ENCODE peak calls at places on chromosomes 16 and 17, in five cellular contexts. One of them, this sample, is unnamed.
A peak's percentile ranks its signal among the peaks of the same experiment; 100 is the strongest.

GRCh38 chr16:14181371-14182050 is 110.4 kb downstream of the MRTFB start:
- DNase-seq in small intestine: no peak
- DNase-seq in A549: peak; percentile 28
- DNase-seq in left ventricle myocardium inferior: no peak
- DNase-seq in uterus: no peak
- DNase-seq in this sample: no peak

GRCh38 chr16:87996962-87997880 is 46.0 kb downstream of the BANP start:
- DNase-seq in small intestine: no peak
- DNase-seq in left ventricle myocardium inferior: no peak
- DNase-seq in A549: no peak
- DNase-seq in uterus: no peak
- DNase-seq in this sample: no peak

GRCh38 chr16:50279142-50279865 is 13.0 kb downstream of the ADCY7 start:
- DNase-seq in small intestine: peak; percentile 36
- DNase-seq in A549: no peak
- DNase-seq in uterus: no peak
- DNase-seq in left ventricle myocardium inferior: peak; percentile 75
- DNase-seq in this sample: peak; percentile 76

GRCh38 chr16:48321307-48322036 is 63.7 kb downstream of the SIAH1 start:
- DNase-seq in small intestine: no peak
- DNase-seq in A549: no peak
- DNase-seq in uterus: no peak
- DNase-seq in left ventricle myocardium inferior: no peak
- DNase-seq in this sample: no peak

GRCh38 chr16:19086322-19087199 is 19.1 kb downstream of the COQ7 start:
- DNase-seq in A549: peak; percentile 91
- DNase-seq in uterus: peak; percentile 73
- DNase-seq in left ventricle myocardium inferior: peak; percentile 82
- DNase-seq in small intestine: peak; percentile 87
- DNase-seq in this sample: peak; percentile 79

GRCh38 chr17:14228903-14229302 is 7.8 kb downstream of the CDRT15 start:
- DNase-seq in left ventricle myocardium inferior: no peak
- DNase-seq in uterus: no peak
- DNase-seq in small intestine: no peak
- DNase-seq in A549: no peak
- DNase-seq in this sample: no peak

GRCh38 chr17:82458885-82459424 is 414 bp downstream of the NARF start:
- DNase-seq in A549: no peak
- DNase-seq in small intestine: peak; percentile 19
- DNase-seq in left ventricle myocardium inferior: no peak
- DNase-seq in uterus: no peak
- DNase-seq in this sample: peak; percentile 65

GRCh38 chr17:42779942-42780815 is at the start of gene WNK4:
- DNase-seq in uterus: no peak
- DNase-seq in left ventricle myocardium inferior: no peak
- DNase-seq in A549: no peak
- DNase-seq in small intestine: peak; percentile 56
- DNase-seq in this sample: no peak

GRCh38 chr17:43581130-43581529 is 35.0 kb upstream of the ETV4 start:
- DNase-seq in small intestine: no peak
- DNase-seq in A549: no peak
- DNase-seq in left ventricle myocardium inferior: no peak
- DNase-seq in uterus: no peak
- DNase-seq in this sample: no peak

GRCh38 chr17:77083547-77083946 is 57.2 kb upstream of the SEC14L1 start:
- DNase-seq in A549: no peak
- DNase-seq in small intestine: no peak
- DNase-seq in uterus: no peak
- DNase-seq in left ventricle myocardium inferior: no peak
- DNase-seq in this sample: no peak

GRCh38 chr16:28528463-28528867 is 10.3 kb downstream of the NUPR1 start:
- DNase-seq in A549: no peak
- DNase-seq in left ventricle myocardium inferior: no peak
- DNase-seq in uterus: no peak
- DNase-seq in small intestine: peak; percentile 44
- DNase-seq in this sample: peak; percentile 72

GRCh38 chr17:53628011-53628410 is 194.7 kb upstream of the KIF2B start:
- DNase-seq in A549: no peak
- DNase-seq in uterus: no peak
- DNase-seq in small intestine: no peak
- DNase-seq in left ventricle myocardium inferior: no peak
- DNase-seq in this sample: no peak

GRCh38 chr16:4306439-4307214 is 9.2 kb upstream of the GLIS2 start:
- DNase-seq in left ventricle myocardium inferior: no peak
- DNase-seq in A549: no peak
- DNase-seq in uterus: no peak
- DNase-seq in small intestine: no peak
- DNase-seq in this sample: peak; percentile 30

GRCh38 chr17:17567631-17568030 is 23.9 kb downstream of the PEMT start:
- DNase-seq in small intestine: no peak
- DNase-seq in A549: no peak
- DNase-seq in uterus: no peak
- DNase-seq in left ventricle myocardium inferior: peak; percentile 76
- DNase-seq in this sample: peak; percentile 88

GRCh38 chr17:30594223-30594952 is 117.2 kb downstream of the GOSR1 start:
- DNase-seq in A549: no peak
- DNase-seq in small intestine: no peak
- DNase-seq in left ventricle myocardium inferior: no peak
- DNase-seq in uterus: no peak
- DNase-seq in this sample: no peak

GRCh38 chr17:58276423-58276822 is 4.3 kb downstream of the MPO start:
- DNase-seq in uterus: no peak
- DNase-seq in left ventricle myocardium inferior: no peak
- DNase-seq in A549: no peak
- DNase-seq in small intestine: no peak
- DNase-seq in this sample: no peak

GRCh38 chr17:77875881-77876509 is 82.5 kb upstream of the TNRC6C start:
- DNase-seq in uterus: no peak
- DNase-seq in small intestine: no peak
- DNase-seq in A549: peak; percentile 60
- DNase-seq in left ventricle myocardium inferior: no peak
- DNase-seq in this sample: no peak

GRCh38 chr17:78548725-78549124 is 28.5 kb downstream of the DNAH17 start:
- DNase-seq in left ventricle myocardium inferior: no peak
- DNase-seq in small intestine: no peak
- DNase-seq in A549: no peak
- DNase-seq in uterus: no peak
- DNase-seq in this sample: no peak

GRCh38 chr16:85293899-85294642 is 181.8 kb upstream of the CIBAR2 start:
- DNase-seq in small intestine: no peak
- DNase-seq in left ventricle myocardium inferior: no peak
- DNase-seq in uterus: no peak
- DNase-seq in A549: no peak
- DNase-seq in this sample: no peak

GRCh38 chr16:28042856-28043255 is 20.7 kb downstream of the GSG1L start:
- DNase-seq in uterus: no peak
- DNase-seq in small intestine: no peak
- DNase-seq in left ventricle myocardium inferior: no peak
- DNase-seq in A549: no peak
- DNase-seq in this sample: no peak

GRCh38 chr16:29775742-29776408 is 2.2 kb upstream of the ZG16 start:
- DNase-seq in A549: no peak
- DNase-seq in left ventricle myocardium inferior: no peak
- DNase-seq in small intestine: peak; percentile 69
- DNase-seq in uterus: no peak
- DNase-seq in this sample: no peak

GRCh38 chr17:28716740-28717577 is 709 bp downstream of the RAB34 start:
- DNase-seq in uterus: no peak
- DNase-seq in left ventricle myocardium inferior: peak; percentile 34
- DNase-seq in A549: no peak
- DNase-seq in small intestine: no peak
- DNase-seq in this sample: peak; percentile 61

GRCh38 chr17:69448431-69449102 is 34.1 kb downstream of the MAP2K6 start:
- DNase-seq in small intestine: peak; percentile 87
- DNase-seq in left ventricle myocardium inferior: peak; percentile 29
- DNase-seq in uterus: no peak
- DNase-seq in A549: no peak
- DNase-seq in this sample: peak; percentile 11

GRCh38 chr17:50184611-50185398 is 16.6 kb downstream of the COL1A1 start:
- DNase-seq in uterus: peak; percentile 78
- DNase-seq in left ventricle myocardium inferior: peak; percentile 36
- DNase-seq in A549: no peak
- DNase-seq in small intestine: no peak
- DNase-seq in this sample: no peak

GRCh38 chr17:40862985-40863733 is 3.9 kb downstream of the KRT12 start:
- DNase-seq in uterus: no peak
- DNase-seq in left ventricle myocardium inferior: no peak
- DNase-seq in small intestine: no peak
- DNase-seq in A549: no peak
- DNase-seq in this sample: no peak

GRCh38 chr17:79741751-79742588 is 11.2 kb downstream of the ENPP7 start:
- DNase-seq in left ventricle myocardium inferior: peak; percentile 71
- DNase-seq in uterus: peak; percentile 48
- DNase-seq in small intestine: peak; percentile 73
- DNase-seq in A549: peak; percentile 93
- DNase-seq in this sample: peak; percentile 79

GRCh38 chr16:83996481-83997252 is 28.6 kb downstream of the NECAB2 start:
- DNase-seq in A549: peak; percentile 23
- DNase-seq in small intestine: no peak
- DNase-seq in uterus: no peak
- DNase-seq in left ventricle myocardium inferior: no peak
- DNase-seq in this sample: no peak

GRCh38 chr17:76132574-76133338 is 8.3 kb downstream of the FOXJ1 start:
- DNase-seq in A549: no peak
- DNase-seq in left ventricle myocardium inferior: no peak
- DNase-seq in uterus: no peak
- DNase-seq in small intestine: peak; percentile 31
- DNase-seq in this sample: no peak

GRCh38 chr16:15897834-15898254 is 9.4 kb upstream of the CEP20 start:
- DNase-seq in uterus: no peak
- DNase-seq in small intestine: no peak
- DNase-seq in A549: no peak
- DNase-seq in left ventricle myocardium inferior: no peak
- DNase-seq in this sample: no peak

GRCh38 chr17:82407255-82407654 is 10.9 kb upstream of the HEXD start:
- DNase-seq in small intestine: no peak
- DNase-seq in A549: no peak
- DNase-seq in left ventricle myocardium inferior: peak; percentile 52
- DNase-seq in uterus: no peak
- DNase-seq in this sample: no peak

DNA sequence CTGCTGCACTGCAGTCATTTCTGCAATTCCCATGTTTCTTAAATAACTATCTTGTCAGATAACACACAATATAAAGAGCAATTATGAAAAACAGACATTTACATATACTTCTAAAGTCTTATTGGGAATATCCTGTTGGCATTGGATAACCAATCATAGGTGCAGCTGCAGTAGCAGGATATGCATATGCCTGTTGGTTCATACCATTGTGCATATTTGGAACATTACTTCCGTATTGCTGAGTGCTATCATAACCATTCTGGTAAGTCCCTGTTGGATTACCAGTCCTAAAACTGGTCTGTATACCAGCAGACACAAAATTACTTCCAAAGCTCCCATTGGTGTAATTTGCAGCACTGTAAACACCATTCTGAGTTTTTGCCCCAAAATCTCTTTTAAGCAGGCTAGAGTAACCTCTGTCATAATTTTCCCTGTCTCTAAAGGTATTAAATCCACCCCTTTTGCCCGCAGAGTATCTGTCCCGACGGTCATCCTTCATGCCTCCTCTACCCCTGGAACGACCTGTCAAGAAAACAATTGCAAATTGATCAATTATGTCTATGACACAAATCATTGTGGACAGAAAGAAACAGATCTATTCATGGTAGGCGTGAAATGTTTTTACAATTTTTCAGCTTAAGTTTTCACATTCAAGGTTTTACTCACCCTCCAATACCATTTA is 3.1 kb upstream of the POLG2 start:
- DNase-seq in small intestine: no peak
- DNase-seq in uterus: no peak
- DNase-seq in left ventricle myocardium inferior: no peak
- DNase-seq in A549: no peak
- DNase-seq in this sample: no peak
- H3K4me1 ChIP-seq in small intestine: no peaks in the 10 kb centered on the region
- H3K4me1 ChIP-seq in uterus: peaks cover 8% of the 10 kb centered on the region
- H3K4me1 ChIP-seq in left ventricle myocardium inferior: peaks cover 100% of the 10 kb centered on the region
- H3K4me1 ChIP-seq in A549: peaks cover 72% of the 10 kb centered on the region
- H3K4me1 ChIP-seq in this sample: peaks cover 50% of the 10 kb centered on the region

DNA sequence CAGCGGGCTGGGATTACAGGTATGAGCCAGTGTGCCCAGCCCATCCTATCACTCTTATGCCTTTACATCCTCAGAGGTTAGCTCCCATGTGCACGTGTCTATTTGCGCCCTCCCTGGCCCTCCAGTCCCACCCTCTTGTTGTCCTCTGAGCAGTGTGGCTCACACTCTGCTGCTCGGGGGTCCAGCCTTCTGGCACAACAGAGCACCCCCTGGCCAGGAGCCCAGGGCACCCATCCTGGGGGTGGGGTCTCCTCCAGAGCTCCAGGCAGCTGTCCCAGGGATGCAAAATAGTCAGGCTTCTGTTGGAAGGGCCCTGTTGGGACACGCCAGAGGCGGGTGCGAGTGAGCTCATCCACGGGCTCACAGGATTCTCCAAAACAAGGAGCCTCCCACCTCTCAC is 11.7 kb upstream of the FAM83G start:
- DNase-seq in A549: no peak
- DNase-seq in small intestine: no peak
- DNase-seq in uterus: no peak
- DNase-seq in left ventricle myocardium inferior: no peak
- DNase-seq in this sample: no peak
- H3K27ac ChIP-seq in A549: no peak overlapping the region
- H3K27ac ChIP-seq in small intestine: no peak overlapping the region
- H3K27ac ChIP-seq in uterus: no peak overlapping the region
- H3K27ac ChIP-seq in left ventricle myocardium inferior: no peak overlapping the region
- H3K27ac ChIP-seq in this sample: no peak overlapping the region

GRCh38 chr16:80993293-80993691 is 13.4 kb downstream of the CMC2 start:
- DNase-seq in left ventricle myocardium inferior: no peak
- DNase-seq in small intestine: no peak
- DNase-seq in A549: no peak
- DNase-seq in uterus: no peak
- DNase-seq in this sample: no peak
- H3K4me3 ChIP-seq in left ventricle myocardium inferior: peak overlapping the region; percentile 18
- H3K4me3 ChIP-seq in small intestine: no peak overlapping the region
- H3K4me3 ChIP-seq in A549: peak overlapping the region; percentile 21
- H3K4me3 ChIP-seq in uterus: no peak overlapping the region
- H3K4me3 ChIP-seq in this sample: no peak overlapping the region

DNA sequence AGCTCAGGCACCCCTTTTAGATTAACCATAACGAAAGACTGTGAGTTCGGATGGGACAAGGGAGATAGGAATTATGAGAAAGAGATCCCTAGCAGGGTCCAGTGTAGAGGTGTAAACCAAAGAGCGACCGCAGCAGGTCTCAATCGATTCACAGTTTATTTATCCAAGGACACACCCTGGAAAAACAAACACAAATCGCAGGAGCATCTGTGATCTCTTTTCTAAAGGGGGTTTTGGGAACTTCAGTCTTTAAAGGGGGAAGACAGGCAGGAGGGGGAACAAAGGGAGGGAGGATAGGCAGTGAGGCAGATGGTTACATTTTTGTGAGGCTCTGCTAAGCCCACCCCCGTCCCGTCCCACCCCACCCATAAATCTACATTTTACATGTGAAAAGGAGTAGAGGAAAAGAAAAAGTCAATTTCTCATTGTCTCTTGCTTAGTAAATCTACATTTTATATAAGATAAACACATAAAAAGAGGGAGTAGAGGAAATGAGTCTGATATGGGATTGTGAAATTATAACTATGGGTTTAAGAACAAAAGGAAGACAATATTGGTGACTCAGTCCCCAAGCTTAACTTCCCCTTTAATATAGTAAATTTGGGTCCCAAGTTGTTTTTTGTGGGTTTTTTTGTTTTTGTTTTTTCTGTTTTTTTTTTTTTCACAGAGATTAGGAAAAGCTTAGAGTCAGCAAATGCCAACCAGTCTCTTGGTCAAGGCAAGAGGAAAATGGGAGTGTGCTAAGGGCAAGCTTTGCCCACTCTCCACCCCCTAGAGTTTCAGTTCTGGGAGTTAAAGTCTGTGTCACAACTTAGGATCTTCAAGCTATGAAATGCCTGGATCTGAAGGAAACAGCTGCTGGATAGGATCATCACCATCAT is 161.0 kb upstream of the CDH5 start:
- DNase-seq in A549: no peak
- DNase-seq in small intestine: no peak
- DNase-seq in left ventricle myocardium inferior: no peak
- DNase-seq in uterus: no peak
- DNase-seq in this sample: no peak
- H3K4me1 ChIP-seq in A549: peaks cover 6% of the 10 kb centered on the region
- H3K4me1 ChIP-seq in small intestine: no peaks in the 10 kb centered on the region
- H3K4me1 ChIP-seq in left ventricle myocardium inferior: no peaks in the 10 kb centered on the region
- H3K4me1 ChIP-seq in uterus: no peaks in the 10 kb centered on the region
- H3K4me1 ChIP-seq in this sample: no peaks in the 10 kb centered on the region